ENCODE peak calls at places on chromosomes 11 and 22, in four cellular contexts. I, C, R and X are unnamed samples.

GRCh38 chr11:396511-396947 is 2.5 kb downstream of the PKP3 start:
- DNase-seq in I (peak), C (peak), R (no peak), X (no peak)

GRCh38 chr11:93225642-93226041 is 27.9 kb upstream of the SLC36A4 start:
- DNase-seq in I (peak), C (no peak), R (no peak), X (no peak)

GRCh38 chr11:19525714-19526113 is 186.9 kb upstream of the NAV2 start:
- DNase-seq in I (no peak), C (no peak), R (no peak), X (no peak)

GRCh38 chr22:27851974-27852713 is 50.6 kb upstream of the MN1 start:
- DNase-seq in I (peak), C (peak), R (no peak), X (no peak)

GRCh38 chr11:494761-495536 is 12.1 kb downstream of the RNH1 start:
- DNase-seq in I (peak), C (no peak), R (no peak), X (no peak)

GRCh38 chr11:94737171-94737611 is 31.0 kb upstream of the AMOTL1 start:
- DNase-seq in I (no peak), C (peak), R (no peak), X (no peak)

GRCh38 chr11:58788355-58789023 is 56.0 kb downstream of the GLYATL2 start:
- DNase-seq in I (peak), C (peak), R (peak), X (peak)

GRCh38 chr11:48031602-48032001 is 51.2 kb downstream of the PTPRJ start:
- DNase-seq in I (no peak), C (no peak), R (no peak), X (no peak)

GRCh38 chr11:106961518-106961917 is 56.8 kb downstream of the GUCY1A2 start:
- DNase-seq in I (no peak), C (no peak), R (no peak), X (no peak)

GRCh38 chr11:108959124-108959761 is 294.4 kb downstream of the DDX10 start:
- DNase-seq in I (peak), C (no peak), R (no peak), X (no peak)

GRCh38 chr11:44248109-44248508 is 61.8 kb downstream of the ALX4 start:
- DNase-seq in I (no peak), C (no peak), R (no peak), X (no peak)

GRCh38 chr11:113778111-113778910 is 1.3 kb upstream of the CLDN25 start:
- DNase-seq in I (peak), C (peak), R (no peak), X (no peak)

GRCh38 chr11:111499483-111499882 is 12.7 kb downstream of the BTG4 start:
- DNase-seq in I (no peak), C (no peak), R (no peak), X (no peak)

GRCh38 chr22:45216133-45217003 is 24.3 kb downstream of the KIAA0930 start:
- DNase-seq in I (no peak), C (no peak), R (no peak), X (no peak)

GRCh38 chr11:45150301-45150700 is 3.9 kb downstream of the PRDM11 start:
- DNase-seq in I (no peak), C (no peak), R (no peak), X (no peak)

GRCh38 chr11:10381730-10382129 is 73.3 kb upstream of the AMPD3 start:
- DNase-seq in I (no peak), C (no peak), R (no peak), X (no peak)

GRCh38 chr22:44561139-44561840 is 63.3 kb upstream of the RTL6 start:
- DNase-seq in I (no peak), C (no peak), R (no peak), X (no peak)

GRCh38 chr11:130150790-130151189 is 8.8 kb upstream of the ST14 start:
- DNase-seq in I (no peak), C (no peak), R (no peak), X (no peak)

GRCh38 chr22:20591660-20592310 is 84.4 kb downstream of the MED15 start:
- DNase-seq in I (no peak), C (peak), R (no peak), X (no peak)

GRCh38 chr22:23891726-23892125 is 2.5 kb upstream of the MIF start:
- DNase-seq in I (no peak), C (no peak), R (no peak), X (no peak)

GRCh38 chr22:25563757-25564319 is 637 bp upstream of the GRK3 start:
- DNase-seq in I (no peak), C (peak), R (no peak), X (peak)

GRCh38 chr22:47247609-47248240 is 485.3 kb downstream of the TBC1D22A start:
- DNase-seq in I (no peak), C (no peak), R (no peak), X (no peak)

GRCh38 chr11:123469089-123469488 is 39.0 kb downstream of the GRAMD1B start:
- DNase-seq in I (no peak), C (no peak), R (no peak), X (no peak)

GRCh38 chr11:47917643-47918369 is 62.6 kb upstream of the PTPRJ start:
- DNase-seq in I (peak), C (peak), R (no peak), X (peak)

GRCh38 chr22:17817511-17818065 is 43.3 kb upstream of the BID start:
- DNase-seq in I (no peak), C (no peak), R (no peak), X (no peak)

GRCh38 chr11:74256370-74257133 is 54.9 kb downstream of the P4HA3 start:
- DNase-seq in I (no peak), C (peak), R (no peak), X (no peak)

GRCh38 chr11:554824-555499 is 5.6 kb downstream of the LMNTD2 start:
- DNase-seq in I (peak), C (peak), R (no peak), X (peak)

GRCh38 chr22:23862103-23862502 is 4.4 kb downstream of the SLC2A11 start:
- DNase-seq in I (peak), C (no peak), R (no peak), X (peak)

GRCh38 chr11:18771266-18772035 is 20.1 kb downstream of the PTPN5 start:
- DNase-seq in I (no peak), C (no peak), R (no peak), X (no peak)

DNA sequence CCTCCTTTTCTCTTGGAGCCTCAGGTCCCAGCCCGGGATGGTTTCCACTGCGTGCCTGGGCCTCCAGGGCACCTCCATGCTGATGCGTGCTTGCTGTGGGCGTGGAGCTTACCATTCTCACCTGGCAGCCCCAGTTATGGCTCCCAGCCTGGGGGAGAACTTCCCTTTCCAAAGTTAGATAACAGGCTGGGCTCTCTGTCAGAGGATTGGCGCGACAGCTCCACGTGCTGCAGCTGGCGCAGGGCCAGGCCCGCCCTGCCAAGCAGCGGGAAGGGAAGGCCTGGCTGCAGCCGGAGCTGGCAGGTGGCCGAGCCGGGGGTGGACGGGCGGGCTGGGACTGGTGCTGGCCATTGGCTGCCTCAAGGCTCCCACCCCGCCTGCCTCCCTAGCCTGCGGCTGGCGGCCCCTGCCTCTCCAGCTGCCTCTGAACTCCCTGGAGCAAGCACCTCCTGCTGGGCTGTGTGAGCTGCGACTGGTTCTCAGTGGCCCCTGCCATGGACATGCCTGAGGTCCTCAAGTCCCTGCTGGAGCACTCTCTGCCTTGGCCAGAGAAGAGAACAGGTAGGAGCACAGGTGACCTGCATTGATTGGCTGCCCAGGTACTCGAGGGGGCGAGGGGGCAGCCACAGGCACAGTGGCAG is 14.6 kb upstream of the TEF start:
- DNase-seq in I (peak), C (peak), R (no peak), X (peak)
- H3K4me3 ChIP-seq in I (peak), C (no peak), R (no peak), X (peak)

DNA sequence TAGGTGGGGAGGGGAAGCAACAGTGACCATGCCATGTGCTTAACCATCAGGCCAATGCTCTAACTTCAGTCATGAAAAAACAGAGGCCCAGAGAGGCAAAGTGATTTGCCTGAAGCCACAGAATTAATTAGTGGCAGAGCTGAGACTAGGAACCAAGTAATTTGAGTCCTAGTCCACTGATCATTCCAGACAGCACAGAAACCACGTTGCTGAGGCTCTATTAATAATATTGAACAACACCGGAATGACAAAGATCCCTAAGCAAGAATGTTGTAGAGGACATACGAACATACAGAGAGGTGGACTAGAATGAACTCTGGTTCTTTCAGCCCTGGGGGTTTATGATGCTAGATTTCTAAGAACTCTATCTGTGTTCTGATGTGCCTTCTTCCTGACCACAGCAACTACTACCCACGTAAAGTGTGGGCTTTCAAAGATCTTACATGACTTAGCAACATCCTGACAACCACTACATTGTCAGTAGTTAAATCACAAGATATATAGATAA is 92.3 kb downstream of the GAB2 start:
- DNase-seq in I (no peak), C (no peak), R (peak), X (no peak)
- TF ChIP-seq REST in I (no peak), C (no peak), R (no peak), X (no peak)

GRCh38 chr11:57368106-57368826 is 12.7 kb downstream of the PRG3 start:
- DNase-seq in I (no peak), C (no peak), R (no peak), X (peak)
- TF ChIP-seq GABPA in I (no peak), C (no peak), R (no peak), X (peak)

GRCh38 chr11:65987336-65987735 is 14.6 kb downstream of the EIF1AD start:
- DNase-seq in I (peak), C (no peak), R (no peak), X (no peak)

GRCh38 chr11:65988791-65989592 is 13.0 kb downstream of the EIF1AD start:
- DNase-seq in I (peak), C (peak), R (peak), X (peak)

GRCh38 chr11:65997286-65997685 is 4.7 kb downstream of the EIF1AD start:
- DNase-seq in I (no peak), C (no peak), R (no peak), X (no peak)

GRCh38 chr11:65992056-65992455 is 9.9 kb downstream of the EIF1AD start:
- DNase-seq in I (no peak), C (no peak), R (no peak), X (no peak)
- H3K4me3 ChIP-seq in I (no peak), C (no peak), R (no peak), X (no peak)

GRCh38 chr11:36289226-36289852 is at the start of gene COMMD9:
- DNase-seq in I (peak), C (peak), R (peak), X (peak)
- TF ChIP-seq REST in I (peak), C (peak), R (no peak), X (no peak)

GRCh38 chr11:112537846-112538330 is 277.2 kb upstream of the PLET1 start:
- DNase-seq in I (no peak), C (no peak), R (no peak), X (no peak)
- TF ChIP-seq GABPA in I (no peak), C (no peak), R (no peak), X (no peak)

GRCh38 chr11:64296236-64296635 is 3.9 kb upstream of the CATSPERZ start:
- DNase-seq in I (no peak), C (no peak), R (no peak), X (no peak)

GRCh38 chr11:64299847-64300648 is at the start of gene CATSPERZ:
- DNase-seq in I (no peak), C (no peak), R (no peak), X (no peak)

GRCh38 chr11:64296830-64297721 is 3.1 kb upstream of the CATSPERZ start:
- DNase-seq in I (no peak), C (no peak), R (no peak), X (no peak)

GRCh38 chr11:64297722-64298358 is 2.3 kb upstream of the CATSPERZ start:
- DNase-seq in I (no peak), C (no peak), R (no peak), X (peak)

GRCh38 chr11:64298966-64299846 is 952 bp upstream of the CATSPERZ start:
- DNase-seq in I (no peak), C (no peak), R (no peak), X (no peak)
- H3K4me3 ChIP-seq in I (no peak), C (peak), R (no peak), X (no peak)

DNA sequence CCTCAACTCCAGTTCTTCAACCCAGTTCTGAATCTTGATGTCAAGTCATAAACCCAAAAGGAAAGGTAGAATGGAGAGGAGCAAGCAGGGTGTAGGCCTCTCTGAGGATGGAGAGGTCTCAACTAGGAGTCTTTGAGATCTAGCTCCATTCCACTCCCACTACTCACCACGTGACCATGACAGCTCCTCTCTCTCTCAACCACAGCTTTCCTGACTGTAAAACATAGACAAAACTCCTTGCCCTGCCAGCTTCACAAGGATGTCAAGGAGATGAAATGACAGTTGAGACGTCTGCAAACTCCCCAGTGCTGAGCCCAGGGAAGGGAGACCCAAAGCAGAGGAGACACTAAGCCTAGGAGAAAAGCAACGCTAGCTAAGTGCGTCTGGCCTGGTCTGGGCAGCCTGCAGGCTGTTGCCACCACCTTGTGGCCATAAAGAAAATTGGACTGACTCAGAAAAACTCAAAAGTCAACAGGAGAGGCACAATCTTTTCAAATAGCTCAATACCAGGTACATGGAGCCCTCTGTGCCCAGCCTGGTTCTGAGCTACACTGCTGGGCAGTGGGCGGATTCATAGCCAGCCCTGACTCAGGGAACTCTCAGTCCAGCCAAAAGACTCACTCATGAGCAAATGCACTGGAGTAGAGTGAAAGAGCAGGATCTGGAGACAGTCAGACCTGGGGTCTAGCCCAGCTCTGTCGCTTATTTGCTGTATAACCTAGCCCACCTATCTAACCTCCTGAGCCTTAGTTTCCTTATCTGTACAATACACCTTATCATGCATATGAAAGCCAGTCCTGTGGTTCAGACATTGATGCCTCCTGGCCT is 3.4 kb downstream of the CLPB start:
- DNase-seq in I (peak), C (peak), R (no peak), X (no peak)
- TF ChIP-seq REST in I (no peak), C (no peak), R (no peak), X (no peak)

DNA sequence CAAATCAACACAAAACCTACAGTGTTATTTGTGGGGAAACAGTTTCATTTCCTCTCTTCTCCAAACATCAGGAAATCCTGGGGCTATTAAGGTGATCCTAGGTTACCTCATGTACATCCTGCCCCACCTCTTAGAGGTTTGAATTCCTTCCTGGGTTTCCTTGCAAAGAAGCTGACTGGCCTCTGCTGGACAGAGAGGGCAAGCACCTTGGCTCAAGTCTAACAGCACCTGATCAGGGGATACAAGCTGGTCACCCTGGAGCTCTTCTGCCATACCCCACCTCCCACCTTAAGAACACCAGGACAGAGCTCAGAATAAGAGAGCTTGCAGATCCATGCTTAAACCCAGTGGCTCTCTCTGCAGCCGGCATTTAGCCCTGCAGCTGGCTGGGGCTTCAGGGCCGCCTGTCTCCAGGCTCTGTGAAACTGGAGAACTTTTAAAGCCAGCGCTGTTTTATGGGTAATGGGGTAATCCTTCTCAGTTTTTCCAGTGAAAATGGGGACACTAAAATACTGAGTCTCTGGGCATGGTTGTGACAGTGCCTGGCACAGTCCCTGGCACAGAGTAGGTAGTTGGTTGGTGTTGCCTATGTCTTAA is 386.6 kb upstream of the NARS2 start:
- DNase-seq in I (peak), C (no peak), R (no peak), X (no peak)
- TF ChIP-seq GABPA in I (no peak), C (no peak), R (no peak), X (no peak)

GRCh38 chr11:1845571-1846452 is 7.0 kb downstream of the TNNI2 start:
- DNase-seq in I (no peak), C (no peak), R (no peak), X (no peak)
- H3K4me3 ChIP-seq in I (no peak), C (no peak), R (no peak), X (no peak)